ENCODE peak calls at places on chromosomes 13 and 19, in six cellular contexts. R is NCI-H460; E is HCEC 1CT; X is activated CD4-positive, alpha-beta T cell treated with anti-CD3 and anti-CD28 coated beads, Interleukin-2, amount 10 ng/mL, durations not matched to agents 7 days and 5 days; O is astrocyte of the hippocampus; N is activated naive CD4-positive, alpha-beta T cell treated with anti-CD3 and anti-CD28 coated beads, Interleukin-2, amount 50 U/mL, for 16 hours. L is an unnamed sample.

GRCh38 chr13:45989607-45990006 is 62.9 kb downstream of the ZC3H13 start:
- DNase-seq in E (peak), R (no peak), X (no peak), N (no peak), O (peak), L (no peak)

GRCh38 chr19:17626456-17626855 is 61.7 kb downstream of the UNC13A start:
- DNase-seq in O (no peak), R (no peak), N (no peak), E (no peak), X (no peak), L (no peak)

GRCh38 chr13:50085063-50085462 is 69.8 kb downstream of the KCNRG start:
- DNase-seq in E (peak), N (no peak), O (peak), R (no peak), X (no peak), L (peak)

GRCh38 chr13:77506874-77507273 is 28.6 kb upstream of the SCEL start:
- DNase-seq in N (no peak), R (no peak), O (peak), X (no peak), E (peak), L (no peak)

GRCh38 chr19:1079566-1080111 is 12.7 kb downstream of the ARHGAP45 start:
- DNase-seq in R (no peak), E (no peak), O (no peak), X (peak), N (peak), L (no peak)

GRCh38 chr19:5492813-5493409 is 37.7 kb downstream of the ZNRF4 start:
- DNase-seq in E (no peak), N (no peak), R (no peak), X (no peak), O (no peak), L (no peak)

GRCh38 chr19:11414544-11414943 is 4.6 kb downstream of the RGL3 start:
- DNase-seq in O (no peak), X (no peak), N (no peak), R (no peak), E (no peak), L (no peak)

GRCh38 chr13:66994097-66994496 is 236.0 kb downstream of the PCDH9 start:
- DNase-seq in N (no peak), O (peak), E (peak), X (peak), R (no peak), L (peak)

GRCh38 chr13:85565652-85566051 is 233.6 kb downstream of the SLITRK6 start:
- DNase-seq in O (no peak), R (no peak), X (no peak), N (no peak), E (no peak), L (no peak)

GRCh38 chr13:112443191-112444000 is 67.2 kb downstream of the SPACA7 start:
- DNase-seq in E (no peak), O (peak), R (peak), X (no peak), N (no peak), L (peak)

GRCh38 chr19:38616265-38616664 is 1.5 kb downstream of the MAP4K1 start:
- DNase-seq in N (no peak), E (no peak), R (no peak), O (no peak), X (no peak), L (no peak)

GRCh38 chr19:33813391-33814101 is 16.9 kb downstream of the KCTD15 start:
- DNase-seq in X (no peak), N (no peak), R (no peak), O (no peak), E (no peak), L (no peak)

GRCh38 chr13:113275387-113275786 is 21.7 kb upstream of the LAMP1 start:
- DNase-seq in X (peak), N (peak), R (peak), E (peak), O (peak), L (peak)

L was measured in kidney tubule cell.